ENCODE peak calls at places on chromosomes 3 and 15, in nine cellular contexts. B is iPS DF 6.9; M is NCI-H510A; Y is NCI-H524; F is HCEC 1CT; V is stimulated activated CD4-positive, alpha-beta T cell treated with anti-CD3 and anti-CD28 coated beads, TNF-alpha, amount 100 ng/mL, for 24 hours; D is GM12892; Q is GM10248; Z is neural crest cell. R is an unnamed sample.

GRCh38 chr3:8280161-8280560 is 221.5 kb upstream of the LMCD1 start:
- DNase-seq in F (no peak), M (no peak), D (no peak), Z (no peak), Y (no peak), Q (no peak), V (no peak), B (no peak), R (no peak)

GRCh38 chr3:71360694-71361093 is 222.8 kb downstream of the FOXP1 start:
- DNase-seq in Z (no peak), B (no peak), V (no peak), F (no peak), M (no peak), Y (no peak), D (no peak), Q (peak), R (no peak)

GRCh38 chr3:139173372-139174108 is 128.8 kb upstream of the PRR23C start:
- DNase-seq in Z (no peak), D (no peak), M (no peak), B (no peak), Y (no peak), F (no peak), Q (no peak), V (no peak), R (no peak)

GRCh38 chr15:64878708-64879107 is 33.0 kb upstream of the ANKDD1A start:
- DNase-seq in Z (no peak), M (no peak), Q (no peak), B (no peak), D (no peak), F (no peak), Y (no peak), V (no peak), R (no peak)

GRCh38 chr3:122974764-122975162 is 52.8 kb downstream of the SEMA5B start:
- DNase-seq in V (no peak), B (no peak), M (no peak), F (peak), Q (no peak), Y (no peak), Z (no peak), D (no peak), R (no peak)

GRCh38 chr15:38680780-38681179 is 116.2 kb upstream of the RASGRP1 start:
- DNase-seq in M (no peak), B (no peak), F (no peak), Q (no peak), D (no peak), Y (no peak), V (no peak), Z (no peak), R (no peak)

GRCh38 chr15:73284073-73284472 is 84.7 kb downstream of the HCN4 start:
- DNase-seq in F (peak), V (no peak), D (no peak), M (no peak), Y (no peak), B (no peak), Z (no peak), Q (no peak), R (no peak)

GRCh38 chr15:88243895-88244787 is 12.4 kb downstream of the NTRK3 start:
- DNase-seq in M (no peak), V (no peak), B (no peak), D (no peak), Y (peak), F (peak), Q (peak), Z (no peak), R (no peak)

GRCh38 chr15:28130651-28131050 is 31.5 kb upstream of the OCA2 start:
- DNase-seq in M (no peak), D (no peak), B (no peak), F (no peak), Q (no peak), Z (no peak), V (no peak), Y (no peak), R (no peak)

GRCh38 chr3:12681586-12682371 is 17.9 kb upstream of the RAF1 start:
- DNase-seq in M (no peak), B (no peak), Y (no peak), V (no peak), Q (no peak), D (no peak), F (peak), Z (no peak), R (no peak)

GRCh38 chr3:113092746-113093145 is 102.0 kb downstream of the GTPBP8 start:
- DNase-seq in D (no peak), V (no peak), Z (no peak), B (no peak), F (no peak), M (no peak), Q (no peak), Y (no peak), R (no peak)

GRCh38 chr3:134079111-134079531 is 49.4 kb upstream of the SLCO2A1 start:
- DNase-seq in D (no peak), F (no peak), Q (no peak), V (no peak), B (no peak), Z (no peak), M (no peak), Y (no peak), R (no peak)

GRCh38 chr3:149566296-149566945 is 91.4 kb downstream of the WWTR1 start:
- DNase-seq in Z (no peak), Q (no peak), Y (no peak), F (no peak), D (no peak), M (no peak), V (no peak), B (no peak), R (no peak)

GRCh38 chr15:45180201-45180600 is 7.6 kb downstream of the SHF start:
- DNase-seq in M (no peak), Q (no peak), Z (no peak), B (no peak), Y (no peak), D (no peak), V (no peak), F (no peak), R (no peak)

GRCh38 chr3:195739561-195740111 is 18.9 kb downstream of the MUC20 start:
- DNase-seq in Q (no peak), D (no peak), M (no peak), Y (no peak), Z (no peak), F (no peak), V (no peak), B (no peak), R (no peak)

GRCh38 chr15:100314809-100315400 is 26.9 kb downstream of the ADAMTS17 start:
- DNase-seq in M (no peak), Y (no peak), F (no peak), D (no peak), Z (no peak), Q (no peak), B (no peak), V (no peak), R (no peak)

GRCh38 chr15:34049096-34049495 is 10.1 kb upstream of the AVEN start:
- DNase-seq in Y (no peak), M (no peak), B (no peak), Z (no peak), Q (no peak), V (no peak), D (no peak), F (peak), R (no peak)

GRCh38 chr3:12891985-12892839 is 50.8 kb upstream of the RPL32 start:
- DNase-seq in B (no peak), Z (peak), Q (peak), M (no peak), V (no peak), D (no peak), F (peak), Y (peak), R (peak)

GRCh38 chr3:66366747-66367146 is 134.1 kb downstream of the LRIG1 start:
- DNase-seq in Y (no peak), Z (no peak), B (no peak), V (no peak), M (no peak), Q (no peak), F (no peak), D (no peak), R (no peak)

GRCh38 chr15:99174567-99174966 is 69.7 kb downstream of the SYNM start:
- DNase-seq in Z (no peak), F (no peak), B (no peak), M (no peak), V (no peak), Y (no peak), Q (no peak), D (no peak), R (no peak)

GRCh38 chr15:101723161-101723873 is 956 bp downstream of the TARS3 start:
- DNase-seq in F (peak), M (no peak), Q (peak), D (no peak), B (no peak), Y (no peak), Z (no peak), V (no peak), R (peak)

GRCh38 chr3:156509209-156510174 is 45.4 kb downstream of the SSR3 start:
- DNase-seq in Z (no peak), Y (peak), M (no peak), F (peak), Q (peak), D (peak), B (peak), V (no peak), R (peak)

GRCh38 chr3:114606336-114606735 is 312.5 kb downstream of the TIGIT start:
- DNase-seq in Y (no peak), Z (no peak), Q (no peak), V (no peak), F (no peak), M (no peak), D (no peak), B (no peak), R (no peak)

GRCh38 chr15:93150910-93151309 is 61.9 kb upstream of the RGMA start:
- DNase-seq in B (no peak), F (no peak), M (no peak), V (no peak), Z (no peak), Y (no peak), Q (no peak), D (no peak), R (no peak)